ENCODE peak calls at places on chromosomes 11 and 22, in six cellular contexts. A, Z, T, R, W and S are unnamed samples.

GRCh38 chr11:109236696-109237095 is 185.3 kb upstream of the C11orf87 start:
- DNase-seq in A (peak; percentile 28), Z (no peak), T (no peak), R (no peak), W (no peak), S (no peak)

GRCh38 chr22:44256860-44257560 is 55.7 kb downstream of the SHISAL1 start:
- DNase-seq in A (no peak), Z (no peak), T (no peak), R (no peak), W (no peak), S (no peak)

GRCh38 chr11:108937756-108938155 is 272.9 kb downstream of the DDX10 start:
- DNase-seq in A (peak; percentile 57), Z (no peak), T (no peak), R (no peak), W (no peak), S (no peak)

GRCh38 chr11:41879186-41879738 is 419.8 kb upstream of the LRRC4C start:
- DNase-seq in A (no peak), Z (no peak), T (no peak), R (no peak), W (no peak), S (no peak)

GRCh38 chr11:86914836-86915519 is 40.2 kb downstream of the FZD4 start:
- DNase-seq in A (no peak), Z (no peak), T (no peak), R (no peak), W (no peak), S (no peak)

GRCh38 chr11:22190827-22191463 is 1.9 kb upstream of the ANO5 start:
- DNase-seq in A (no peak), Z (no peak), T (no peak), R (no peak), W (no peak), S (no peak)

GRCh38 chr22:23062616-23063538 is 7.4 kb upstream of the GNAZ start:
- DNase-seq in A (no peak), Z (peak; percentile 2), T (peak; percentile 40), R (peak; percentile 2), W (no peak), S (no peak)

GRCh38 chr11:1649021-1649420 is 19.4 kb downstream of the KRTAP5-5 start:
- DNase-seq in A (no peak), Z (no peak), T (peak; percentile 35), R (no peak), W (no peak), S (no peak)

GRCh38 chr11:2273771-2274170 is 3.4 kb upstream of the ASCL2 start:
- DNase-seq in A (no peak), Z (no peak), T (peak; percentile 69), R (peak; percentile 1), W (no peak), S (no peak)

GRCh38 chr11:44978279-44978960 is 27.7 kb upstream of the TP53I11 start:
- DNase-seq in A (peak; percentile 44), Z (no peak), T (no peak), R (no peak), W (no peak), S (no peak)

GRCh38 chr11:44978961-44979331 is 28.3 kb upstream of the TP53I11 start:
- DNase-seq in A (no peak), Z (no peak), T (peak; percentile 84), R (no peak), W (peak; percentile 71), S (peak; percentile 29)

GRCh38 chr11:44976576-44976975 is 25.9 kb upstream of the TP53I11 start:
- DNase-seq in A (no peak), Z (no peak), T (no peak), R (no peak), W (no peak), S (no peak)

GRCh38 chr11:44979536-44980399 is 29.1 kb upstream of the TP53I11 start:
- DNase-seq in A (no peak), Z (no peak), T (peak; percentile 91), R (peak; percentile 51), W (peak; percentile 80), S (no peak)

GRCh38 chr11:44977493-44977984 is 26.9 kb upstream of the TP53I11 start:
- DNase-seq in A (peak; percentile 74), Z (no peak), T (no peak), R (no peak), W (no peak), S (no peak)
- TF ChIP-seq CTCF in A (peak; percentile 36), Z (peak; percentile 30), T (no peak), R (no peak), W (no peak), S (no peak)

DNA sequence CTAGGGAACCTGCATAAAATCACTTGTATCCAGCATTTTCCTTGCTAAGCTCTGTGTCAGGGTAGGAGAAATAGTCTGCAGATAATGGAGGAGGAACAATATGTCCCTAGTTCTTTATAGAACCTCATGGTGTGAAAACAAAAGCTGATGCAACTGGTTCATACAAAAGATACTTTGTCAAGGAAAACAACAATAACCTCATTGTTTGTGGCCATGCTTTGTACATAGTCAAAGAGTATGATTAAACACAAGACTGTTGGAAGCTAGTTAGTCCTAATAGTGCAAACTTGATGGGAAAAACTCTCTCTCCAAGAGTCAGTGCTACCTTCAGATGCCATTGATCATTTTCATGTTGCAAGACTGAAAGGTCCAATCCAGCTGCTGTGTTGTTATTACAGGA is 20.1 kb upstream of the PLAAT2 start:
- DNase-seq in A (peak; percentile 59), Z (no peak), T (no peak), R (no peak), W (no peak), S (no peak)
- H3K36me3 ChIP-seq in A (no peaks in the 10 kb centered on the region), Z (no peaks in the 10 kb centered on the region), T (no peaks in the 10 kb centered on the region), R (peaks cover 3% of the 10 kb centered on the region), W (peaks cover 16% of the 10 kb centered on the region), S (peaks cover 2% of the 10 kb centered on the region)

DNA sequence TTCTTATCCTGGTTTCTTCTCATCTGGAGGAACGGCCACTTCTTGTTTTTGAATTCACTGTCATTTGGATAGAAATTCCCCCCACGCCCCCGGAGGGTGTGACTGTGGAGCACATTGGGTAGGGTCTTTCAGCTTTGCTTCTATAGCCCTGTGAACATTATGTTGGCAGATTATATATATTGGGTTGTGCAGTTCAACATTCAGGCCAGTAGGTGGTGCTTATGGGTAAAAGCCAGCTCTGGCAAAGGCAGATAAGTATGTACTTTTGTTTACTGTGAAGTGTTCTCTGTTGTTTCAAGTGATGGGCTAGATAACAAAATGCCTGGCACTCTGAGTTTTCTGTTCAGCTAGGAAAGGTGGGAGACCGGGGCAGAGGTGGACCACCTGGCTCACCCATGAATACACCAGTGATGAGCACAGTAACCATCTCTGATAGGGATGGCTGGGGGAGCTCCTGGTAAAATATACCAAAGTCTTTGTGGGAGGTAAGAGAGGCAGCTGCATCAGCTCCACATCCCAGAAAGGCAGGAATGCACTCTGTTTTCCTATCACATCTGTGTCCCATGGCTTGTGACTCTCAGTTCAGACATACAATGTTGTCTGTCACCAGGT is 1348.2 kb upstream of the RAG2 start:
- DNase-seq in A (peak; percentile 75), Z (peak; percentile 49), T (no peak), R (no peak), W (no peak), S (peak; percentile 51)
- TF ChIP-seq CTCF in A (peak; percentile 76), Z (peak; percentile 62), T (peak; percentile 31), R (peak; percentile 56), W (no peak), S (peak; percentile 45)

DNA sequence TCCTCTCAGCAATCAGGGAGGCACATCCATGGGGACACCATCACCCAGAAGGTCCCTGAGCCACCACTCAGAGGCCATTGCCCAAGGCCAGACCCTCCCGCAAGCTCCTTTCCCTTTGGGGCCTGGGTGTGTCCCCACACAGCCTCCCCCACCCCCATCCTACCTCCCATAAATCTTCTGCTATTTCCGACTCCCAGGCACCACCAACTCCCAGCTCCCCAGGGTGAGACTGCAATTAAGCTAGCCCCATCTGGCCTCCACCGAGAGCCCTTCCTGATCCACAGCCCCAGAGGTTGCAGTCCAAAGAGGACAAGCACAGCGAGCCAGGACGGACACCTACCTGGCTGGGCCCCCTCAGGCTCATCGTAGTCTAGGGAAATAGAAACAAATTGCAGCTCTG is 6.3 kb downstream of the ARHGAP1 start:
- DNase-seq in A (no peak), Z (no peak), T (no peak), R (no peak), W (no peak), S (no peak)
- H3K36me3 ChIP-seq in A (peaks cover 6% of the 10 kb centered on the region), Z (no peaks in the 10 kb centered on the region), T (no peaks in the 10 kb centered on the region), R (peaks cover 9% of the 10 kb centered on the region), W (peaks cover 41% of the 10 kb centered on the region), S (peaks cover 6% of the 10 kb centered on the region)